ENCODE peak calls at places on chromosomes 11 and 22, in eight cellular contexts. L, G, X, N, U, C, V and Z are unnamed samples.
A peak's percentile ranks its signal among the peaks of the same experiment; 100 is the strongest.

GRCh38 chr11:57306156-57306876 is 18.4 kb downstream of the TNKS1BP1 start:
- DNase-seq in L (no peak), G (no peak), X (no peak), N (no peak), U (no peak), C (no peak), V (no peak), Z (no peak)

GRCh38 chr11:69431893-69432738 is 49.3 kb upstream of the LINC01488 start:
- DNase-seq in L (no peak), G (no peak), X (no peak), N (no peak), U (no peak), C (peak; percentile 3), V (no peak), Z (no peak)

GRCh38 chr22:49119551-49119952 is 708.1 kb downstream of the BRD1 start:
- DNase-seq in L (no peak), G (peak; percentile 8), X (no peak), N (no peak), U (peak; percentile 48), C (peak; percentile 26), V (no peak), Z (peak; percentile 51)

GRCh38 chr22:37782340-37783168 is 25.2 kb upstream of the GCAT start:
- DNase-seq in L (no peak), G (no peak), X (peak; percentile 47), N (no peak), U (no peak), C (no peak), V (no peak), Z (no peak)

GRCh38 chr11:20114588-20114987 is 45.7 kb downstream of the DBX1 start:
- DNase-seq in L (no peak), G (no peak), X (peak; percentile 79), N (no peak), U (no peak), C (no peak), V (no peak), Z (no peak)

GRCh38 chr22:21839765-21840140 is 27.7 kb downstream of the MAPK1 start:
- DNase-seq in L (no peak), G (no peak), X (no peak), N (no peak), U (no peak), C (no peak), V (no peak), Z (no peak)

GRCh38 chr11:70169136-70169535 is 34.0 kb upstream of the FADD start:
- DNase-seq in L (no peak), G (no peak), X (no peak), N (no peak), U (no peak), C (no peak), V (no peak), Z (no peak)

GRCh38 chr11:91819195-91819594 is 405.4 kb upstream of the FAT3 start:
- DNase-seq in L (no peak), G (no peak), X (no peak), N (no peak), U (no peak), C (no peak), V (no peak), Z (no peak)

GRCh38 chr11:129248618-129249017 is 56.5 kb upstream of the ARHGAP32 start:
- DNase-seq in L (no peak), G (no peak), X (peak; percentile 82), N (no peak), U (no peak), C (no peak), V (no peak), Z (no peak)

GRCh38 chr11:64538501-64538951 is 52.5 kb upstream of the SLC22A12 start:
- DNase-seq in L (no peak), G (no peak), X (no peak), N (no peak), U (no peak), C (no peak), V (no peak), Z (no peak)

GRCh38 chr11:73563539-73564200 is 34.2 kb downstream of the FAM168A start:
- DNase-seq in L (no peak), G (no peak), X (no peak), N (no peak), U (no peak), C (no peak), V (no peak), Z (no peak)

GRCh38 chr11:95764267-95764898 is 25.2 kb downstream of the FAM76B start:
- DNase-seq in L (no peak), G (peak; percentile 30), X (peak; percentile 55), N (no peak), U (no peak), C (no peak), V (peak; percentile 14), Z (peak; percentile 61)

GRCh38 chr22:24473278-24473677 is 21.9 kb upstream of the UPB1 start:
- DNase-seq in L (no peak), G (no peak), X (no peak), N (no peak), U (no peak), C (no peak), V (no peak), Z (no peak)